ENCODE peak calls at places on chromosomes 2 and 18, in seven cellular contexts. I, X, C, Y, G, S and M are unnamed samples.

GRCh38 chr2:46376586-46377286 is 79.5 kb downstream of the EPAS1 start:
- DNase-seq in I (no peak), X (no peak), C (no peak), Y (no peak), G (no peak), S (no peak), M (no peak)

GRCh38 chr2:127106998-127107621 is at the start of gene BIN1:
- DNase-seq in I (peak; percentile 90), X (peak; percentile 64), C (peak; percentile 25), Y (peak; percentile 79), G (peak; percentile 46), S (peak; percentile 86), M (no peak)

GRCh38 chr2:236749346-236749745 is 179.7 kb downstream of the ACKR3 start:
- DNase-seq in I (no peak), X (no peak), C (no peak), Y (no peak), G (no peak), S (no peak), M (no peak)

GRCh38 chr2:54724560-54725342 is 1.3 kb downstream of the EML6 start:
- DNase-seq in I (no peak), X (peak; percentile 7), C (no peak), Y (no peak), G (peak; percentile 16), S (peak; percentile 27), M (no peak)

GRCh38 chr2:228700638-228701037 is 519.2 kb upstream of the SPHKAP start:
- DNase-seq in I (no peak), X (no peak), C (no peak), Y (no peak), G (no peak), S (no peak), M (no peak)

GRCh38 chr2:124258481-124258880 is 233.4 kb downstream of the CNTNAP5 start:
- DNase-seq in I (no peak), X (no peak), C (no peak), Y (no peak), G (no peak), S (no peak), M (no peak)

GRCh38 chr2:221077241-221077640 is 494.9 kb downstream of the EPHA4 start:
- DNase-seq in I (no peak), X (no peak), C (no peak), Y (no peak), G (no peak), S (no peak), M (no peak)

GRCh38 chr2:79105259-79105658 is 15.0 kb upstream of the REG1A start:
- DNase-seq in I (no peak), X (no peak), C (no peak), Y (no peak), G (no peak), S (no peak), M (no peak)

GRCh38 chr2:153487993-153488562 is 9.5 kb upstream of the RPRM start:
- DNase-seq in I (no peak), X (no peak), C (no peak), Y (no peak), G (no peak), S (no peak), M (no peak)

GRCh38 chr2:71380665-71381064 is 49.1 kb downstream of the ZNF638 start:
- DNase-seq in I (no peak), X (no peak), C (no peak), Y (no peak), G (no peak), S (no peak), M (no peak)

GRCh38 chr2:177545143-177545542 is 152.6 kb downstream of the AGPS start:
- DNase-seq in I (no peak), X (no peak), C (no peak), Y (no peak), G (no peak), S (no peak), M (no peak)

GRCh38 chr2:218888341-218888740 is 7.7 kb downstream of the WNT10A start:
- DNase-seq in I (no peak), X (no peak), C (no peak), Y (no peak), G (no peak), S (no peak), M (no peak)

GRCh38 chr2:7838636-7839035 is 843.2 kb upstream of the ID2 start:
- DNase-seq in I (no peak), X (no peak), C (no peak), Y (no peak), G (no peak), S (no peak), M (no peak)

GRCh38 chr2:162676515-162676914 is 162.1 kb downstream of the KCNH7 start:
- DNase-seq in I (no peak), X (no peak), C (no peak), Y (no peak), G (no peak), S (no peak), M (no peak)

GRCh38 chr18:52280702-52281101 is 59.3 kb upstream of the DCC start:
- DNase-seq in I (no peak), X (no peak), C (no peak), Y (no peak), G (no peak), S (no peak), M (no peak)

GRCh38 chr2:178874529-178875240 is 67.5 kb upstream of the TTN start:
- DNase-seq in I (no peak), X (no peak), C (no peak), Y (no peak), G (no peak), S (no peak), M (no peak)